ENCODE peak calls at places on chromosomes 2 and 18, in seven cellular contexts. K, A, E, H, Y, P and D are unnamed samples.

GRCh38 chr2:24791452-24791851 is 1.7 kb downstream of the PTRHD1 start:
- DNase-seq in K (no peak), A (no peak), E (no peak), H (peak; percentile 13), Y (no peak), P (no peak), D (no peak)

GRCh38 chr2:64260093-64260808 is 116.0 kb upstream of the PELI1 start:
- DNase-seq in K (no peak), A (no peak), E (no peak), H (no peak), Y (no peak), P (no peak), D (no peak)

GRCh38 chr2:62149708-62150107 is 46.2 kb upstream of the B3GNT2 start:
- DNase-seq in K (no peak), A (no peak), E (peak; percentile 90), H (peak; percentile 88), Y (no peak), P (no peak), D (peak; percentile 100)

GRCh38 chr2:213766062-213766461 is 481.8 kb downstream of the SPAG16 start:
- DNase-seq in K (no peak), A (no peak), E (no peak), H (no peak), Y (no peak), P (no peak), D (no peak)

GRCh38 chr2:46306320-46306719 is 9.1 kb downstream of the EPAS1 start:
- DNase-seq in K (no peak), A (no peak), E (peak; percentile 66), H (peak; percentile 95), Y (no peak), P (no peak), D (peak; percentile 50)

GRCh38 chr2:209913786-209914185 is 88.7 kb upstream of the RPE start:
- DNase-seq in K (no peak), A (no peak), E (no peak), H (no peak), Y (no peak), P (no peak), D (no peak)

GRCh38 chr2:237614151-237614720 is 13.2 kb upstream of the LRRFIP1 start:
- DNase-seq in K (no peak), A (peak; percentile 92), E (no peak), H (no peak), Y (no peak), P (no peak), D (no peak)

GRCh38 chr2:8605350-8606065 is 76.3 kb upstream of the ID2 start:
- DNase-seq in K (no peak), A (no peak), E (peak; percentile 24), H (peak; percentile 93), Y (no peak), P (no peak), D (peak; percentile 46)

GRCh38 chr2:147198651-147199171 is 646.1 kb upstream of the ACVR2A start:
- DNase-seq in K (no peak), A (no peak), E (no peak), H (no peak), Y (no peak), P (no peak), D (no peak)

GRCh38 chr2:74179063-74179865 is 585 bp upstream of the MOB1A start:
- DNase-seq in K (peak; percentile 32), A (no peak), E (no peak), H (no peak), Y (no peak), P (no peak), D (no peak)

GRCh38 chr2:119181391-119181790 is 22.8 kb upstream of the C1QL2 start:
- DNase-seq in K (no peak), A (no peak), E (no peak), H (no peak), Y (no peak), P (no peak), D (no peak)

GRCh38 chr2:160355080-160355479 is 138.5 kb downstream of the RBMS1 start:
- DNase-seq in K (no peak), A (no peak), E (no peak), H (peak; percentile 76), Y (no peak), P (no peak), D (no peak)

GRCh38 chr2:15930589-15931513 is 9.5 kb upstream of the MYCN start:
- DNase-seq in K (no peak), A (no peak), E (no peak), H (no peak), Y (no peak), P (no peak), D (no peak)

GRCh38 chr18:12637901-12638633 is 19.8 kb downstream of the SPIRE1 start:
- DNase-seq in K (no peak), A (no peak), E (peak; percentile 85), H (peak; percentile 80), Y (no peak), P (no peak), D (peak; percentile 81)

GRCh38 chr18:32326450-32327309 is 136.8 kb downstream of the MEP1B start:
- DNase-seq in K (no peak), A (peak; percentile 39), E (no peak), H (no peak), Y (no peak), P (no peak), D (peak; percentile 40)

GRCh38 chr2:15560404-15560987 is 638 bp downstream of the NBAS start:
- DNase-seq in K (no peak), A (peak; percentile 53), E (peak; percentile 10), H (peak; percentile 20), Y (no peak), P (peak; percentile 5), D (peak; percentile 26)

GRCh38 chr2:216936954-216937357 is 77.1 kb upstream of the TNP1 start:
- DNase-seq in K (no peak), A (no peak), E (no peak), H (no peak), Y (peak; percentile 55), P (no peak), D (no peak)

GRCh38 chr2:2662037-2662846 is 331.2 kb upstream of the MYT1L start:
- DNase-seq in K (no peak), A (no peak), E (no peak), H (no peak), Y (peak; percentile 72), P (no peak), D (no peak)

GRCh38 chr2:9263388-9263787 is 56.8 kb downstream of the ASAP2 start:
- DNase-seq in K (no peak), A (no peak), E (no peak), H (no peak), Y (no peak), P (no peak), D (no peak)

GRCh38 chr2:62705859-62706720 is 577 bp downstream of the EHBP1 start:
- DNase-seq in K (no peak), A (peak; percentile 77), E (peak; percentile 56), H (peak; percentile 43), Y (no peak), P (peak; percentile 32), D (peak; percentile 41)

GRCh38 chr2:128792476-128793054 is 473.9 kb upstream of the HS6ST1 start:
- DNase-seq in K (no peak), A (no peak), E (no peak), H (no peak), Y (no peak), P (no peak), D (no peak)

GRCh38 chr18:23683671-23684070 is 5.6 kb upstream of the LAMA3 start:
- DNase-seq in K (no peak), A (no peak), E (peak; percentile 50), H (peak; percentile 78), Y (no peak), P (no peak), D (peak; percentile 61)

GRCh38 chr2:98153402-98153938 is 66.5 kb downstream of the VWA3B start:
- DNase-seq in K (no peak), A (no peak), E (no peak), H (no peak), Y (no peak), P (no peak), D (no peak)

GRCh38 chr2:187055463-187055862 is 206.5 kb upstream of the ZSWIM2 start:
- DNase-seq in K (no peak), A (no peak), E (no peak), H (no peak), Y (no peak), P (no peak), D (peak; percentile 52)

GRCh38 chr18:48521723-48522122 is 17.1 kb upstream of the CTIF start:
- DNase-seq in K (no peak), A (no peak), E (no peak), H (no peak), Y (no peak), P (no peak), D (no peak)

GRCh38 chr2:15882761-15883497 is 57.4 kb upstream of the MYCN start:
- DNase-seq in K (no peak), A (no peak), E (no peak), H (no peak), Y (no peak), P (no peak), D (no peak)

GRCh38 chr18:79345981-79346380 is 49.7 kb upstream of the NFATC1 start:
- DNase-seq in K (no peak), A (no peak), E (no peak), H (no peak), Y (no peak), P (no peak), D (no peak)

GRCh38 chr2:108621689-108622681 is 87.7 kb downstream of the LIMS1 start:
- DNase-seq in K (no peak), A (peak; percentile 63), E (no peak), H (no peak), Y (no peak), P (no peak), D (no peak)

GRCh38 chr2:47008381-47009280 is 93.0 kb upstream of the MCFD2 start:
- DNase-seq in K (no peak), A (peak; percentile 68), E (peak; percentile 46), H (no peak), Y (peak; percentile 67), P (no peak), D (peak; percentile 49)

GRCh38 chr18:58394046-58394445 is 234.8 kb downstream of the ALPK2 start:
- DNase-seq in K (no peak), A (no peak), E (peak; percentile 62), H (no peak), Y (no peak), P (no peak), D (peak; percentile 62)

GRCh38 chr2:103161456-103162289 is 399.8 kb downstream of the TMEM182 start:
- DNase-seq in K (no peak), A (peak; percentile 84), E (peak; percentile 28), H (peak; percentile 63), Y (no peak), P (no peak), D (peak; percentile 59)

GRCh38 chr2:192354512-192355244 is 159.9 kb upstream of the TMEFF2 start:
- DNase-seq in K (no peak), A (no peak), E (no peak), H (no peak), Y (no peak), P (no peak), D (no peak)